ENCODE peak calls at places on chromosomes 5 and 9, in nine cellular contexts. One of them, this sample, is unnamed.

GRCh38 chr9:19223724-19224123 is 6.8 kb upstream of the DENND4C start:
- DNase-seq in SIG-M5: no peak
- DNase-seq in osteocyte: no peak
- DNase-seq in smooth muscle cell of the brain vasculature: no peak
- DNase-seq in effector memory CD4-positive, alpha-beta T cell: no peak
- DNase-seq in mammary epithelial cell: no peak
- DNase-seq in ureter: no peak
- DNase-seq in fibroblast of mammary gland: no peak
- DNase-seq in activated CD4-positive, alpha-beta T cell treated with anti-CD3 and anti-CD28 coated beads, Interleukin-2, amount 50 U/mL, for 24 hours: no peak
- DNase-seq in this sample: no peak

GRCh38 chr9:93003552-93004407 is 54.7 kb upstream of the SUSD3 start:
- DNase-seq in SIG-M5: no peak
- DNase-seq in osteocyte: peak; percentile 84
- DNase-seq in smooth muscle cell of the brain vasculature: no peak
- DNase-seq in effector memory CD4-positive, alpha-beta T cell: peak; percentile 41
- DNase-seq in mammary epithelial cell: peak; percentile 42
- DNase-seq in ureter: peak; percentile 71
- DNase-seq in fibroblast of mammary gland: peak; percentile 48
- DNase-seq in activated CD4-positive, alpha-beta T cell treated with anti-CD3 and anti-CD28 coated beads, Interleukin-2, amount 50 U/mL, for 24 hours: no peak
- DNase-seq in this sample: no peak

GRCh38 chr5:111129938-111130337 is 37.8 kb downstream of the WDR36 start:
- DNase-seq in SIG-M5: no peak
- DNase-seq in osteocyte: no peak
- DNase-seq in smooth muscle cell of the brain vasculature: no peak
- DNase-seq in effector memory CD4-positive, alpha-beta T cell: no peak
- DNase-seq in mammary epithelial cell: peak; percentile 12
- DNase-seq in ureter: no peak
- DNase-seq in fibroblast of mammary gland: peak; percentile 67
- DNase-seq in activated CD4-positive, alpha-beta T cell treated with anti-CD3 and anti-CD28 coated beads, Interleukin-2, amount 50 U/mL, for 24 hours: no peak
- DNase-seq in this sample: no peak

GRCh38 chr9:134728801-134729495 is 87.3 kb downstream of the COL5A1 start:
- DNase-seq in SIG-M5: no peak
- DNase-seq in osteocyte: no peak
- DNase-seq in smooth muscle cell of the brain vasculature: no peak
- DNase-seq in effector memory CD4-positive, alpha-beta T cell: no peak
- DNase-seq in mammary epithelial cell: no peak
- DNase-seq in ureter: no peak
- DNase-seq in fibroblast of mammary gland: no peak
- DNase-seq in activated CD4-positive, alpha-beta T cell treated with anti-CD3 and anti-CD28 coated beads, Interleukin-2, amount 50 U/mL, for 24 hours: no peak
- DNase-seq in this sample: no peak

GRCh38 chr9:88991066-88992030 is at the start of gene S1PR3:
- DNase-seq in SIG-M5: no peak
- DNase-seq in osteocyte: peak; percentile 84
- DNase-seq in smooth muscle cell of the brain vasculature: no peak
- DNase-seq in effector memory CD4-positive, alpha-beta T cell: no peak
- DNase-seq in mammary epithelial cell: peak; percentile 51
- DNase-seq in ureter: peak; percentile 71
- DNase-seq in fibroblast of mammary gland: peak; percentile 54
- DNase-seq in activated CD4-positive, alpha-beta T cell treated with anti-CD3 and anti-CD28 coated beads, Interleukin-2, amount 50 U/mL, for 24 hours: no peak
- DNase-seq in this sample: no peak

GRCh38 chr9:99762470-99762869 is 59.2 kb upstream of the NR4A3 start:
- DNase-seq in SIG-M5: no peak
- DNase-seq in osteocyte: no peak
- DNase-seq in smooth muscle cell of the brain vasculature: no peak
- DNase-seq in effector memory CD4-positive, alpha-beta T cell: no peak
- DNase-seq in mammary epithelial cell: no peak
- DNase-seq in ureter: no peak
- DNase-seq in fibroblast of mammary gland: no peak
- DNase-seq in activated CD4-positive, alpha-beta T cell treated with anti-CD3 and anti-CD28 coated beads, Interleukin-2, amount 50 U/mL, for 24 hours: no peak
- DNase-seq in this sample: no peak

GRCh38 chr5:128920345-128921215 is 44.7 kb upstream of the SLC27A6 start:
- DNase-seq in SIG-M5: no peak
- DNase-seq in osteocyte: no peak
- DNase-seq in smooth muscle cell of the brain vasculature: peak; percentile 3
- DNase-seq in effector memory CD4-positive, alpha-beta T cell: no peak
- DNase-seq in mammary epithelial cell: peak; percentile 65
- DNase-seq in ureter: no peak
- DNase-seq in fibroblast of mammary gland: peak; percentile 93
- DNase-seq in activated CD4-positive, alpha-beta T cell treated with anti-CD3 and anti-CD28 coated beads, Interleukin-2, amount 50 U/mL, for 24 hours: no peak
- DNase-seq in this sample: peak; percentile 66

GRCh38 chr5:166430491-166431319 is 1860.7 kb upstream of the WWC1 start:
- DNase-seq in SIG-M5: no peak
- DNase-seq in osteocyte: no peak
- DNase-seq in smooth muscle cell of the brain vasculature: no peak
- DNase-seq in effector memory CD4-positive, alpha-beta T cell: no peak
- DNase-seq in mammary epithelial cell: no peak
- DNase-seq in ureter: no peak
- DNase-seq in fibroblast of mammary gland: no peak
- DNase-seq in activated CD4-positive, alpha-beta T cell treated with anti-CD3 and anti-CD28 coated beads, Interleukin-2, amount 50 U/mL, for 24 hours: no peak
- DNase-seq in this sample: no peak

GRCh38 chr9:19431361-19432171 is 22.8 kb downstream of the ACER2 start:
- DNase-seq in SIG-M5: no peak
- DNase-seq in osteocyte: no peak
- DNase-seq in smooth muscle cell of the brain vasculature: no peak
- DNase-seq in effector memory CD4-positive, alpha-beta T cell: no peak
- DNase-seq in mammary epithelial cell: no peak
- DNase-seq in ureter: no peak
- DNase-seq in fibroblast of mammary gland: peak; percentile 62
- DNase-seq in activated CD4-positive, alpha-beta T cell treated with anti-CD3 and anti-CD28 coated beads, Interleukin-2, amount 50 U/mL, for 24 hours: no peak
- DNase-seq in this sample: no peak

GRCh38 chr5:68114641-68115040 is 100.9 kb upstream of the PIK3R1 start:
- DNase-seq in SIG-M5: no peak
- DNase-seq in osteocyte: no peak
- DNase-seq in smooth muscle cell of the brain vasculature: no peak
- DNase-seq in effector memory CD4-positive, alpha-beta T cell: no peak
- DNase-seq in mammary epithelial cell: peak; percentile 65
- DNase-seq in ureter: no peak
- DNase-seq in fibroblast of mammary gland: peak; percentile 95
- DNase-seq in activated CD4-positive, alpha-beta T cell treated with anti-CD3 and anti-CD28 coated beads, Interleukin-2, amount 50 U/mL, for 24 hours: no peak
- DNase-seq in this sample: no peak

GRCh38 chr5:149559712-149560111 is 8.5 kb upstream of the CSNK1A1 start:
- DNase-seq in SIG-M5: peak; percentile 17
- DNase-seq in osteocyte: no peak
- DNase-seq in smooth muscle cell of the brain vasculature: no peak
- DNase-seq in effector memory CD4-positive, alpha-beta T cell: no peak
- DNase-seq in mammary epithelial cell: no peak
- DNase-seq in ureter: no peak
- DNase-seq in fibroblast of mammary gland: peak; percentile 81
- DNase-seq in activated CD4-positive, alpha-beta T cell treated with anti-CD3 and anti-CD28 coated beads, Interleukin-2, amount 50 U/mL, for 24 hours: no peak
- DNase-seq in this sample: no peak

GRCh38 chr9:35835216-35835604 is 6.2 kb downstream of the TMEM8B start:
- DNase-seq in SIG-M5: no peak
- DNase-seq in osteocyte: no peak
- DNase-seq in smooth muscle cell of the brain vasculature: no peak
- DNase-seq in effector memory CD4-positive, alpha-beta T cell: no peak
- DNase-seq in mammary epithelial cell: no peak
- DNase-seq in ureter: no peak
- DNase-seq in fibroblast of mammary gland: no peak
- DNase-seq in activated CD4-positive, alpha-beta T cell treated with anti-CD3 and anti-CD28 coated beads, Interleukin-2, amount 50 U/mL, for 24 hours: no peak
- DNase-seq in this sample: no peak

GRCh38 chr5:11355491-11355890 is 548.8 kb downstream of the CTNND2 start:
- DNase-seq in SIG-M5: no peak
- DNase-seq in osteocyte: no peak
- DNase-seq in smooth muscle cell of the brain vasculature: no peak
- DNase-seq in effector memory CD4-positive, alpha-beta T cell: no peak
- DNase-seq in mammary epithelial cell: no peak
- DNase-seq in ureter: no peak
- DNase-seq in fibroblast of mammary gland: no peak
- DNase-seq in activated CD4-positive, alpha-beta T cell treated with anti-CD3 and anti-CD28 coated beads, Interleukin-2, amount 50 U/mL, for 24 hours: no peak
- DNase-seq in this sample: no peak

GRCh38 chr5:178360231-178360925 is 127.8 kb upstream of the PHYKPL start:
- DNase-seq in SIG-M5: no peak
- DNase-seq in osteocyte: no peak
- DNase-seq in smooth muscle cell of the brain vasculature: no peak
- DNase-seq in effector memory CD4-positive, alpha-beta T cell: no peak
- DNase-seq in mammary epithelial cell: no peak
- DNase-seq in ureter: no peak
- DNase-seq in fibroblast of mammary gland: peak; percentile 45
- DNase-seq in activated CD4-positive, alpha-beta T cell treated with anti-CD3 and anti-CD28 coated beads, Interleukin-2, amount 50 U/mL, for 24 hours: no peak
- DNase-seq in this sample: no peak

GRCh38 chr5:73706963-73707362 is 81.0 kb downstream of the ARHGEF28 start:
- DNase-seq in SIG-M5: no peak
- DNase-seq in osteocyte: no peak
- DNase-seq in smooth muscle cell of the brain vasculature: no peak
- DNase-seq in effector memory CD4-positive, alpha-beta T cell: no peak
- DNase-seq in mammary epithelial cell: no peak
- DNase-seq in ureter: no peak
- DNase-seq in fibroblast of mammary gland: no peak
- DNase-seq in activated CD4-positive, alpha-beta T cell treated with anti-CD3 and anti-CD28 coated beads, Interleukin-2, amount 50 U/mL, for 24 hours: no peak
- DNase-seq in this sample: no peak

GRCh38 chr9:131813116-131813515 is 73.2 kb upstream of the RAPGEF1 start:
- DNase-seq in SIG-M5: no peak
- DNase-seq in osteocyte: no peak
- DNase-seq in smooth muscle cell of the brain vasculature: no peak
- DNase-seq in effector memory CD4-positive, alpha-beta T cell: no peak
- DNase-seq in mammary epithelial cell: no peak
- DNase-seq in ureter: no peak
- DNase-seq in fibroblast of mammary gland: peak; percentile 71
- DNase-seq in activated CD4-positive, alpha-beta T cell treated with anti-CD3 and anti-CD28 coated beads, Interleukin-2, amount 50 U/mL, for 24 hours: no peak
- DNase-seq in this sample: no peak

This sample was measured in epithelial cell of prostate.